ENCODE peak calls at places on chromosomes 2 and 18, in ten cellular contexts. T, Q, G, V, U, B, A, H, X and O are unnamed samples.

GRCh38 chr2:120842456-120843439 is 107.1 kb downstream of the GLI2 start:
- DNase-seq in H (no peak), T (no peak), G (no peak), Q (no peak), U (no peak), V (no peak), A (no peak), X (no peak), B (no peak), O (no peak)

GRCh38 chr2:147487286-147487979 is 357.4 kb upstream of the ACVR2A start:
- DNase-seq in G (no peak), T (peak; percentile 14), Q (no peak), X (no peak), U (no peak), V (no peak), H (no peak), B (no peak), A (peak; percentile 11), O (no peak)

GRCh38 chr18:32081881-32082280 is 9.8 kb upstream of the RNF138 start:
- DNase-seq in B (no peak), H (no peak), V (peak; percentile 5), Q (no peak), T (no peak), G (no peak), U (no peak), X (no peak), A (no peak), O (peak; percentile 10)

GRCh38 chr2:129619471-129619870 is 360.0 kb upstream of the RAB6C start:
- DNase-seq in G (no peak), A (peak; percentile 19), Q (no peak), V (peak; percentile 3), X (no peak), T (no peak), H (no peak), U (no peak), B (no peak), O (peak; percentile 63)

GRCh38 chr2:226623587-226624368 is 175.8 kb downstream of the IRS1 start:
- DNase-seq in G (no peak), T (no peak), U (no peak), Q (no peak), B (no peak), X (no peak), H (no peak), A (no peak), V (no peak), O (no peak)

GRCh38 chr2:211429256-211429655 is 872.9 kb downstream of the CPS1 start:
- DNase-seq in H (no peak), X (no peak), A (no peak), Q (no peak), G (no peak), V (no peak), B (no peak), T (no peak), U (no peak), O (no peak)

GRCh38 chr2:60503923-60504514 is 49.4 kb downstream of the BCL11A start:
- DNase-seq in A (no peak), G (no peak), H (no peak), Q (no peak), X (no peak), V (no peak), T (no peak), B (no peak), U (no peak), O (no peak)

GRCh38 chr2:120783371-120783791 is 47.7 kb downstream of the GLI2 start:
- DNase-seq in T (no peak), X (no peak), U (no peak), H (no peak), G (no peak), A (no peak), Q (no peak), V (peak; percentile 51), B (no peak), O (no peak)

GRCh38 chr2:71674158-71674807 is 220.9 kb downstream of the DYSF start:
- DNase-seq in G (no peak), B (no peak), H (no peak), X (no peak), T (no peak), U (no peak), V (no peak), A (no peak), Q (no peak), O (no peak)

GRCh38 chr2:24382363-24383021 is 22.2 kb upstream of the ITSN2 start:
- DNase-seq in X (peak; percentile 79), B (peak; percentile 27), T (peak; percentile 78), V (peak; percentile 63), H (peak; percentile 52), Q (peak; percentile 40), U (peak; percentile 25), G (peak; percentile 66), A (peak; percentile 67), O (peak; percentile 89)

GRCh38 chr2:188902906-188903305 is 71.3 kb upstream of the COL3A1 start:
- DNase-seq in A (peak; percentile 22), B (no peak), X (no peak), H (no peak), U (no peak), Q (no peak), V (peak; percentile 54), T (no peak), G (no peak), O (peak; percentile 2)

GRCh38 chr2:60406192-60406591 is 147.3 kb downstream of the BCL11A start:
- DNase-seq in U (no peak), G (no peak), X (no peak), A (no peak), B (no peak), H (no peak), Q (no peak), T (no peak), V (peak; percentile 2), O (no peak)

GRCh38 chr18:78986018-78986481 is 6.4 kb downstream of the SALL3 start:
- DNase-seq in X (peak; percentile 56), V (peak; percentile 21), B (no peak), G (no peak), H (no peak), T (peak; percentile 46), U (no peak), Q (no peak), A (peak; percentile 86), O (peak; percentile 22)

GRCh38 chr2:10305715-10306114 is 3.0 kb downstream of the HPCAL1 start:
- DNase-seq in H (no peak), B (no peak), U (no peak), V (no peak), A (no peak), X (no peak), Q (no peak), G (no peak), T (peak; percentile 39), O (peak; percentile 65)

GRCh38 chr2:175049671-175050070 is 44.5 kb upstream of the CHN1 start:
- DNase-seq in G (no peak), X (no peak), B (no peak), V (no peak), U (no peak), T (no peak), Q (no peak), A (no peak), H (no peak), O (peak; percentile 43)

GRCh38 chr2:28470759-28471158 is 25.1 kb upstream of the PLB1 start:
- DNase-seq in H (no peak), B (no peak), T (no peak), G (no peak), X (no peak), A (no peak), U (no peak), V (no peak), Q (no peak), O (peak; percentile 67)

GRCh38 chr18:52670903-52671302 is 330.9 kb downstream of the DCC start:
- DNase-seq in V (peak; percentile 1), H (no peak), B (no peak), U (no peak), Q (no peak), X (peak; percentile 5), A (peak; percentile 30), G (no peak), T (no peak), O (peak; percentile 6)

GRCh38 chr2:98297817-98298684 is 48.2 kb upstream of the CNGA3 start:
- DNase-seq in X (no peak), A (no peak), G (no peak), Q (no peak), T (no peak), V (no peak), H (no peak), U (no peak), B (no peak), O (no peak)

GRCh38 chr18:68803371-68803770 is 5.5 kb downstream of the CCDC102B start:
- DNase-seq in V (peak; percentile 32), A (no peak), U (no peak), B (no peak), G (peak; percentile 32), X (no peak), H (no peak), T (no peak), Q (no peak), O (peak; percentile 11)

GRCh38 chr2:241242306-241242705 is 53.8 kb downstream of the ANO7 start:
- DNase-seq in V (no peak), Q (no peak), H (no peak), A (no peak), T (no peak), X (no peak), B (no peak), G (no peak), U (no peak), O (no peak)

GRCh38 chr18:37179384-37179783 is 350.5 kb downstream of the KIAA1328 start:
- DNase-seq in U (no peak), G (no peak), V (no peak), T (no peak), B (no peak), X (no peak), A (peak; percentile 17), Q (no peak), H (no peak), O (no peak)

GRCh38 chr2:191910518-191910917 is 63.6 kb upstream of the CAVIN2 start:
- DNase-seq in A (no peak), B (no peak), U (no peak), G (no peak), Q (no peak), X (no peak), V (peak; percentile 69), H (no peak), T (no peak), O (peak; percentile 88)

GRCh38 chr2:36058953-36059352 is 296.6 kb upstream of the CRIM1 start:
- DNase-seq in G (no peak), Q (no peak), A (no peak), X (no peak), H (no peak), U (no peak), V (peak; percentile 13), T (no peak), B (no peak), O (peak; percentile 2)

GRCh38 chr2:165601866-165602636 is 132.6 kb downstream of the CSRNP3 start:
- DNase-seq in B (no peak), Q (no peak), H (no peak), X (no peak), G (no peak), V (peak; percentile 58), T (no peak), U (no peak), A (no peak), O (peak; percentile 14)

GRCh38 chr2:60215295-60215990 is 338.0 kb downstream of the BCL11A start:
- DNase-seq in U (no peak), G (no peak), H (no peak), V (no peak), Q (no peak), B (no peak), X (peak; percentile 8), T (no peak), A (no peak), O (no peak)

GRCh38 chr2:216635171-216635570 is 2.0 kb downstream of the IGFBP2 start:
- DNase-seq in H (no peak), B (no peak), G (no peak), A (no peak), T (no peak), V (no peak), Q (no peak), X (no peak), U (no peak), O (no peak)